ENCODE peak calls at places on chromosomes 3 and 15, in eight cellular contexts. D is GM23248, R is IMR-90, J is H9, Y is colonic mucosa, M is MM.1S, H is mesendoderm, W is HCT116. K is an unnamed sample.

GRCh38 chr3:175103298-175103697 is 244.2 kb downstream of the NAALADL2 start:
- DNase-seq in D (no peak), R (no peak), J (no peak), Y (no peak), M (no peak), H (no peak), W (no peak), K (no peak)

GRCh38 chr3:65830948-65831732 is 207.6 kb downstream of the MAGI1 start:
- DNase-seq in D (no peak), R (no peak), J (no peak), Y (no peak), M (no peak), H (no peak), W (no peak), K (no peak)

GRCh38 chr3:83500422-83500821 is 1458.4 kb upstream of the CADM2 start:
- DNase-seq in D (peak; percentile 1), R (no peak), J (no peak), Y (no peak), M (no peak), H (peak; percentile 5), W (no peak), K (no peak)

GRCh38 chr15:78065973-78066946 is 11.3 kb downstream of the TBC1D2B start:
- DNase-seq in D (peak; percentile 51), R (no peak), J (no peak), Y (no peak), M (peak; percentile 58), H (no peak), W (no peak), K (no peak)

GRCh38 chr3:149216195-149216869 is 5.3 kb downstream of the CP start:
- DNase-seq in D (peak; percentile 7), R (no peak), J (no peak), Y (peak; percentile 46), M (no peak), H (no peak), W (no peak), K (no peak)

GRCh38 chr3:190739726-190740230 is 122.7 kb downstream of the GMNC start:
- DNase-seq in D (peak; percentile 42), R (no peak), J (no peak), Y (no peak), M (no peak), H (no peak), W (no peak), K (no peak)

GRCh38 chr15:78422571-78423340 is 15.3 kb upstream of the IREB2 start:
- DNase-seq in D (peak; percentile 64), R (peak; percentile 45), J (peak; percentile 67), Y (peak; percentile 82), M (peak; percentile 79), H (peak; percentile 71), W (peak; percentile 47), K (peak; percentile 74)

GRCh38 chr15:32649336-32649735 is 7.8 kb downstream of the SCG5 start:
- DNase-seq in D (peak; percentile 65), R (peak; percentile 39), J (no peak), Y (no peak), M (no peak), H (peak; percentile 69), W (no peak), K (no peak)

GRCh38 chr3:153247331-153248311 is 85.6 kb downstream of the RAP2B start:
- DNase-seq in D (peak; percentile 32), R (no peak), J (no peak), Y (no peak), M (no peak), H (no peak), W (no peak), K (no peak)

GRCh38 chr3:78848392-78849288 is 919.2 kb downstream of the ROBO1 start:
- DNase-seq in D (no peak), R (no peak), J (no peak), Y (no peak), M (no peak), H (no peak), W (no peak), K (no peak)

GRCh38 chr3:81022339-81022738 is 739.1 kb downstream of the GBE1 start:
- DNase-seq in D (no peak), R (no peak), J (no peak), Y (no peak), M (no peak), H (no peak), W (no peak), K (no peak)

GRCh38 chr3:66754613-66755012 is 243.5 kb upstream of the KBTBD8 start:
- DNase-seq in D (no peak), R (no peak), J (no peak), Y (no peak), M (no peak), H (no peak), W (no peak), K (no peak)

GRCh38 chr3:50171540-50172301 is 16.6 kb downstream of the SEMA3F start:
- DNase-seq in D (no peak), R (no peak), J (no peak), Y (peak; percentile 78), M (no peak), H (no peak), W (no peak), K (no peak)

GRCh38 chr3:99674086-99674789 is 35.8 kb downstream of the COL8A1 start:
- DNase-seq in D (peak; percentile 34), R (peak; percentile 56), J (no peak), Y (no peak), M (no peak), H (no peak), W (no peak), K (no peak)

GRCh38 chr3:77459926-77460325 is 420.0 kb downstream of the ROBO2 start:
- DNase-seq in D (peak; percentile 28), R (no peak), J (no peak), Y (no peak), M (no peak), H (no peak), W (no peak), K (no peak)

GRCh38 chr3:49803464-49804140 is 541 bp downstream of the INKA1 start:
- DNase-seq in D (peak; percentile 60), R (peak; percentile 39), J (peak; percentile 74), Y (no peak), M (peak; percentile 28), H (no peak), W (no peak), K (peak; percentile 77)

GRCh38 chr3:9552252-9552999 is 1.2 kb downstream of the LHFPL4 start:
- DNase-seq in D (peak; percentile 58), R (peak; percentile 41), J (peak; percentile 93), Y (peak; percentile 38), M (no peak), H (peak; percentile 89), W (no peak), K (peak; percentile 78)

GRCh38 chr3:72288955-72289707 is 504.2 kb upstream of the PROK2 start:
- DNase-seq in D (peak; percentile 67), R (peak; percentile 57), J (no peak), Y (no peak), M (no peak), H (peak; percentile 34), W (no peak), K (peak; percentile 78)

GRCh38 chr3:96991812-96992211 is 177.4 kb downstream of the EPHA6 start:
- DNase-seq in D (peak; percentile 0), R (no peak), J (no peak), Y (no peak), M (no peak), H (no peak), W (no peak), K (no peak)

GRCh38 chr3:38117748-38118420 is 19.0 kb downstream of the ACAA1 start:
- DNase-seq in D (peak; percentile 78), R (peak; percentile 55), J (peak; percentile 69), Y (peak; percentile 78), M (peak; percentile 43), H (peak; percentile 63), W (peak; percentile 40), K (peak; percentile 80)

GRCh38 chr3:128629936-128630335 is 20.7 kb downstream of the RPN1 start:
- DNase-seq in D (no peak), R (no peak), J (no peak), Y (no peak), M (no peak), H (no peak), W (no peak), K (no peak)

GRCh38 chr3:128634075-128634611 is 16.5 kb downstream of the RPN1 start:
- DNase-seq in D (no peak), R (no peak), J (no peak), Y (no peak), M (no peak), H (no peak), W (no peak), K (no peak)

DNA sequence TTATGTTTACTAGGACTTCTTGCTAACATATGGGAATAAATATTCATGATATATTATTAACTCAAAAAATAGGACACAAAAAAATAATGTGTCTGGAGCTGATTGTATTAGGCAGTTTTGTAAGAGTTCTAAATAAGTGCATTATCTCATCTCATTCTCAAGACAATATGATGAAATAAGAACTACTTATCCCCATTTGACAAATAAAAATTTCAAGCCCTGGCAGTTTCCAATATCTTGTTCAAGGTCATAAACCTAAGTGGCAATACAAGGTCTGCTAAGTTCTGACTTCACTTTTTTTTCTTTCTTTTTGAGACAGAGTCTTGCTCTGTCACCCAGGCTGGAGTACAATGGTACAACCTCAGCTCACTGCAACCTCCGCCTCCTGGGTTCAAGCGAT is 18.3 kb downstream of the RPN1 start:
- DNase-seq in D (no peak), R (no peak), J (no peak), Y (no peak), M (no peak), H (no peak), W (no peak), K (no peak)
- H3K9ac ChIP-seq in D (no peak overlapping the region), R (no peak overlapping the region), J (no peak overlapping the region), Y (no peak overlapping the region), M (no peak overlapping the region), H (no peak overlapping the region), W (no peak overlapping the region), K (no peak overlapping the region)

GRCh38 chr15:94845391-94845718 is 614.0 kb downstream of the MCTP2 start:
- DNase-seq in D (no peak), R (no peak), J (no peak), Y (no peak), M (no peak), H (no peak), W (no peak), K (no peak)
- H3K9ac ChIP-seq in D (no peak overlapping the region), R (no peak overlapping the region), J (no peak overlapping the region), Y (peak overlapping the region; percentile 65), M (no peak overlapping the region), H (peak overlapping the region; percentile 11), W (no peak overlapping the region), K (no peak overlapping the region)

GRCh38 chr3:179286331-179286730 is 35.4 kb upstream of the KCNMB3 start:
- DNase-seq in D (no peak), R (no peak), J (no peak), Y (no peak), M (no peak), H (no peak), W (no peak), K (no peak)
- H3K9ac ChIP-seq in D (no peak overlapping the region), R (no peak overlapping the region), J (no peak overlapping the region), Y (no peak overlapping the region), M (no peak overlapping the region), H (no peak overlapping the region), W (no peak overlapping the region), K (no peak overlapping the region)

DNA sequence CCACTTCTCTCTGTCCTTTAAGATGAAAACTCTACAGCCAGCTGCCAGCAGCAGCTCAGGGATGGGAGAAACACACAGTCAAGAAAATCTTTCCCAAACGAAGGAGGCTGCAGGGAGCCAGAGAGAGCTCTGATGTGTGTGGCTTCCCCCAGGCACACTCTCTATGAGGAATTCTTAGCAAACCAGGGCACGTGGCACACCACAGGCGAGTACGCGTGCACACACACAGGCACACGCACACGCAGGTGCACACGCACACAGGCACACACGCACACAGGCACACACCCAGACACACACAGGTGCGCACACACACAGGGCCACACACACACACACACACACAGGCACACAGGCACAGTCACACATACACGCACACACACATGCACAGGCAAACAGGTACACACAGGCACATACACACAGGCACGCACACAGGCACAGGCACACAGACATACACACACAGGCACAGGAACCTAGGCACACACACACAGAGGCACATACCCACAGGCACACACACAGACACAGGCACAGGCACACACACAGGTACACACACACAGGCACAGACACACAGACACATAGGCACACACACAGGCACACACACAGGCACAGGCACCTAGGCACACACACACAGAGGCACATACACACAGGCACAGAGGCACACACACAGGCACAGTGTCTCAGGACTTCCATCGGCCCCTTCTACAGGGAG is 91.5 kb upstream of the ATP2B2 start:
- DNase-seq in D (no peak), R (no peak), J (no peak), Y (no peak), M (no peak), H (no peak), W (no peak), K (no peak)
- H3K9ac ChIP-seq in D (no peak overlapping the region), R (no peak overlapping the region), J (no peak overlapping the region), Y (no peak overlapping the region), M (no peak overlapping the region), H (no peak overlapping the region), W (no peak overlapping the region), K (no peak overlapping the region)

K was measured in kidney.